ENCODE peak calls at places on chromosome 6, in eight cellular contexts. V is naive thymus-derived CD4-positive, alpha-beta T cell; U is GM23338; K is cardiac muscle cell; N is Peyer's patch; H is pancreas; A is NT2/D1; I is heart left ventricle. F is an unnamed sample.

GRCh38 chr6:89385156-89385667 is 26.9 kb downstream of the RRAGD start:
- DNase-seq in N (no peak), K (peak; percentile 46), I (no peak), U (no peak), H (no peak), A (no peak), V (no peak), F (no peak)

GRCh38 chr6:5531853-5532375 is 270.6 kb downstream of the FARS2 start:
- DNase-seq in A (no peak), V (no peak), N (no peak), H (no peak), K (no peak), I (no peak), U (no peak), F (no peak)

GRCh38 chr6:80543151-80543550 is 436.7 kb downstream of the BCKDHB start:
- DNase-seq in A (no peak), I (no peak), H (no peak), V (no peak), K (no peak), U (no peak), N (no peak), F (no peak)

GRCh38 chr6:139323511-139324445 is 32.0 kb upstream of the TXLNB start:
- DNase-seq in A (peak; percentile 40), K (peak; percentile 92), I (peak; percentile 76), U (peak; percentile 86), V (peak; percentile 89), N (peak; percentile 53), H (peak; percentile 14), F (peak; percentile 11)

GRCh38 chr6:111703723-111704122 is 98.0 kb upstream of the TRAF3IP2 start:
- DNase-seq in H (no peak), V (no peak), N (no peak), I (no peak), A (no peak), K (no peak), U (no peak), F (no peak)

GRCh38 chr6:94272327-94272726 is 853.0 kb upstream of the EPHA7 start:
- DNase-seq in A (no peak), H (no peak), N (no peak), U (peak; percentile 11), I (no peak), V (no peak), K (no peak), F (no peak)

GRCh38 chr6:72712921-72713320 is 91.1 kb downstream of the KCNQ5 start:
- DNase-seq in V (no peak), N (no peak), K (no peak), A (no peak), U (peak; percentile 10), H (no peak), I (no peak), F (no peak)

GRCh38 chr6:137056121-137056880 is 11.5 kb upstream of the IL20RA start:
- DNase-seq in H (no peak), A (no peak), U (no peak), V (no peak), N (no peak), K (no peak), I (no peak), F (no peak)

GRCh38 chr6:43219814-43220213 is 9.5 kb downstream of the DNPH1 start:
- DNase-seq in U (no peak), I (no peak), K (no peak), V (no peak), A (no peak), H (no peak), N (no peak), F (no peak)

GRCh38 chr6:17394192-17394611 is 807 bp downstream of the CAP2 start:
- DNase-seq in I (peak; percentile 39), A (peak; percentile 56), N (no peak), H (peak; percentile 57), U (peak; percentile 87), V (no peak), K (peak; percentile 58), F (peak; percentile 74)

GRCh38 chr6:113500221-113500620 is 356.9 kb upstream of the MARCKS start:
- DNase-seq in I (no peak), U (no peak), N (no peak), V (no peak), H (no peak), K (peak; percentile 27), A (no peak), F (no peak)

DNA sequence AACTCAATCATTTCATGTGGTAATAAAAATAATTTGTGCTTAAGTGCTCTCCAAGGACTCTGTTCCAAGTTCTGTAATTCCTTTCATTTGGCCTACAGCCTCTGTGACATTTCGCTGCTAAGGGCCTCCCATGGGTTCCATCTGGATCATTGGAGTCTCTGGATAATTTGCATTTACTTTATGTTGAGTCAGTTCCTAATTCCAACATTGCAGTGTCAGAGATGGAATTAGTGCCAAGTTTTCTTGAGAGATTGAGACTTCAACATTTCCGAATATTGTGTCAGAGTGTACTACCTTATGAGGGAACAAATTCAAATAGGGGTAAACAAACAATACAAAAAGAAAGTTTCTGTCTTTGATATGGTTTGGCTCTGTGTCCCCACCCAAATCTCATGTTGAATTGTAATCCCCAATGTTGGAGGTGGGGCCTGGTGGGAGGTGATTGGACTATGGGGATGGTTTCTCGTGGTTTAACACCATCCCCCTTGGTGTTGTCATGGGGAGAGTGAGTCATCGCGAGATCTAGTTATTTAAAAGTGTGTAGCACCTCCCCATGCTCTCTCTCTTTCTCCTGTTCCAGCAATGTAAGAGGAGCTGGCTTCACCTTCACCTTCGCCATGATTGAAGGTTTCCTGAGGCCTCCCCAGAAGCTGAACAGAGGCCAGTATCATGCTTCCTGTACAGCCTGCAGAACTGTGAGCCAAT is 244.1 kb upstream of the TBX18 start:
- DNase-seq in I (no peak), A (no peak), U (no peak), H (no peak), K (peak; percentile 70), N (no peak), V (no peak), F (no peak)
- H3K36me3 ChIP-seq in I (no peaks in the 10 kb centered on the region), A (no peaks in the 10 kb centered on the region), U (no peaks in the 10 kb centered on the region), H (no peaks in the 10 kb centered on the region), K (no peaks in the 10 kb centered on the region), N (no peaks in the 10 kb centered on the region), V (no peaks in the 10 kb centered on the region), F (no peaks in the 10 kb centered on the region)

DNA sequence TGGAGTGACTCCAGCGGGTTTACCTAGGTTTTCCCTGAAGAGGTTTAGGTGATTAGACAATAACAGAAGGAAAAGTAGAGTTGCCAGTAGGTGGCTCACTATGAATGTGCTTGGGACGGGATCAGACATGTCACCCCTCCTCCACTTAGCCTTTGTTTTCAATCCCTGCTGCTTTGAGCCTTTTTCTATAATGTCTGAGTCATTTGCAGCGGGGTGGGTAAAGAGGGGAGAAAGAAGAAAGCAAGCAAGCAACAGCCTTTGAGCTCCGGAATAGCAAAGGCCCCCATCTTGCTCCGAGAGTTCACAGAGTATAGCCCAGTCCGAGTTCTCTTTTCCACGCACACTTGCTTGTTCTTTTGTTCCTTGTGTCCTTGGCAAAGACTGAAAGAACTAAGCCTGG is 129.1 kb downstream of the PACRG start:
- DNase-seq in N (no peak), H (peak; percentile 49), I (no peak), U (peak; percentile 91), A (peak; percentile 83), K (peak; percentile 89), V (no peak), F (peak; percentile 36)
- H3K4me3 ChIP-seq in N (no peak overlapping the region), H (peak overlapping the region; percentile 26), I (peak overlapping the region; percentile 31), U (peak overlapping the region; percentile 40), A (no peak overlapping the region), K (no peak overlapping the region), V (no peak overlapping the region), F (no peak overlapping the region)

DNA sequence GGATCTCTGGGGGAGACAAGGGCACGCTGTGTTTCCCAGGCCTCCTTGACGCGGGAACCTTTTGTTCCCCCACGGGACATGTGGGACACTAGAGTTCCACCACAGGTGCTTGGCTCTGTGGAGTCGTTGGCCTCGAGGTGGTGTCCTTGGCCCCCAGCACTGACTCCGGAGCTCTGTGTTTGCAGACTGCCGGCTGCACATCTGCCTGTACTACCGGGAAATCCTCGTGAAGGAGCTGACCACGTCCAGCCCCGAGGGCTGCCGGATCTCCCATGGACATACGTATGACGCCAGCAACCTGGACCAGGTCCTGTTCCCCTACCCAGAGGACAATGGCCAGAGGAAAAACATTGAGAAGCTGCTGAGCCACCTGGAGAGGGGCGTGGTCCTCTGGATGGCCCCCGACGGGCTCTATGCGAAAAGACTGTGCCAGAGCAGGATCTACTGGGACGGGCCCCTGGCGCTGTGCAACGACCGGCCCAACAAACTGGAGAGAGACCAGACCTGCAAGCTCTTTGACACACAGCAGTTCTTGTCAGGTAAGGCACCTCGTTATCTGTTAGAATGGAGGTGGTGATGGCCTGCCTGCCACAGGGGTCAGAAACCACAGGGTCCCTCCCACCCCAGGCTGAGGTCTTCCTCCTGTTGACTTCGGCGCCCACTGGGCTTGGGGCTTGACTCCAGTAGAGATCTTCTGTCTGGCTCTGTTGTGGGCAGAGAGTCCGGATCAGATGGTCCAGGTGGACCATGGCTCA is 9.9 kb downstream of the IRF4 start:
- DNase-seq in K (no peak), H (no peak), I (no peak), N (no peak), U (no peak), V (no peak), A (no peak), F (no peak)
- H3K36me3 ChIP-seq in K (no peaks in the 10 kb centered on the region), H (no peaks in the 10 kb centered on the region), I (no peaks in the 10 kb centered on the region), N (no peaks in the 10 kb centered on the region), U (no peaks in the 10 kb centered on the region), V (no peaks in the 10 kb centered on the region), A (peaks cover 62% of the 10 kb centered on the region), F (no peaks in the 10 kb centered on the region)

DNA sequence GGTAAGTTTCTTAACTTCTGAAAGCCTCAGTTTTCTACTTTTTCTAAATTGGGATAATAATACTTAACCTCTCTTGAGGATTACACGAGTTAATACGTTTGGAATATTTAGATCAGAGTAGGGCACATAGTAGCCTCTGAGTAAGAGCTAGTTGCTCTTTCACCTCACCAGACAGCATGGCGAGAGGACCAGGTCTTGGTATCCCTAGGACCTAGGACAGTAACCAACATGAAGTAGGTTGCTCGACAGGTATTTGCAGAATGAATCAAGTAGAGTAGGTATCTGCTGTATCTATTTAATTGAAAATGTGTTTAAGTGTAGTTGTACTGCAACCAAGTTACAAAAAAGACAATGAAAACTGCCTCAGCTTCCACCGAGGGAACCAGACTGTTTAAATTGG is 1.4 kb downstream of the CDC5L start:
- DNase-seq in U (no peak), N (no peak), I (no peak), K (no peak), H (no peak), V (no peak), A (no peak), F (no peak)
- H3K4me3 ChIP-seq in U (peak overlapping the region; percentile 63), N (no peak overlapping the region), I (peak overlapping the region; percentile 95), K (peak overlapping the region; percentile 77), H (peak overlapping the region; percentile 79), V (peak overlapping the region; percentile 59), A (peak overlapping the region; percentile 1), F (no peak overlapping the region)

F was measured in Caco-2.